ENCODE peak calls at places on chromosomes 16 and 17, in six cellular contexts. G is BJ, L is PC-9, V is body of pancreas, U is AG10803, W is prostate gland. S is an unnamed sample.

GRCh38 chr17:20270336-20270735 is 197.0 kb downstream of the LGALS9B start:
- DNase-seq in U (no peak), W (no peak), G (no peak), L (no peak), V (no peak), S (no peak)

GRCh38 chr16:7405166-7405565 is 72.5 kb downstream of the RBFOX1 start:
- DNase-seq in V (peak; percentile 46), L (peak; percentile 6), W (no peak), U (peak; percentile 4), G (no peak), S (no peak)

GRCh38 chr16:47204736-47205499 is 61.2 kb upstream of the NETO2 start:
- DNase-seq in V (no peak), W (no peak), L (no peak), G (no peak), U (no peak), S (no peak)

GRCh38 chr17:73292031-73292531 is 19.7 kb downstream of the CDC42EP4 start:
- DNase-seq in W (no peak), U (peak; percentile 58), L (peak; percentile 55), G (no peak), V (peak; percentile 60), S (no peak)

GRCh38 chr17:61704935-61705449 is 114.0 kb upstream of the NACA2 start:
- DNase-seq in V (no peak), W (no peak), L (no peak), G (no peak), U (no peak), S (no peak)

GRCh38 chr16:22683730-22684280 is 130.2 kb upstream of the HS3ST2 start:
- DNase-seq in U (no peak), L (no peak), G (no peak), V (no peak), W (no peak), S (no peak)

GRCh38 chr17:73192219-73192893 is 499 bp upstream of the COG1 start:
- DNase-seq in G (no peak), V (peak; percentile 53), L (peak; percentile 65), W (peak; percentile 43), U (peak; percentile 74), S (no peak)

GRCh38 chr17:17523714-17524075 is 27.5 kb upstream of the RASD1 start:
- DNase-seq in W (no peak), V (no peak), G (no peak), U (no peak), L (no peak), S (no peak)

GRCh38 chr17:79841369-79842135 is 2.3 kb upstream of the CBX4 start:
- DNase-seq in W (no peak), G (no peak), V (no peak), U (no peak), L (no peak), S (no peak)

GRCh38 chr16:56355221-56355620 is 70.1 kb downstream of the AMFR start:
- DNase-seq in G (no peak), W (no peak), U (no peak), V (no peak), L (no peak), S (no peak)

GRCh38 chr16:58815188-58815888 is 81.2 kb upstream of the GOT2 start:
- DNase-seq in V (no peak), U (no peak), W (no peak), G (no peak), L (no peak), S (no peak)

GRCh38 chr17:78673395-78673794 is 96.2 kb upstream of the DNAH17 start:
- DNase-seq in U (no peak), G (no peak), W (no peak), V (no peak), L (no peak), S (no peak)

GRCh38 chr16:57810197-57811024 is 8.1 kb upstream of the KIFC3 start:
- DNase-seq in W (peak; percentile 56), G (peak; percentile 57), V (peak; percentile 94), L (peak; percentile 91), U (peak; percentile 84), S (no peak)

GRCh38 chr17:46044286-46044928 is 45.4 kb downstream of the STH start:
- DNase-seq in G (peak; percentile 54), U (peak; percentile 92), L (peak; percentile 55), W (peak; percentile 92), V (peak; percentile 92), S (peak; percentile 82)

GRCh38 chr17:80028030-80028429 is 7.6 kb downstream of the TBC1D16 start:
- DNase-seq in U (no peak), W (no peak), V (peak; percentile 72), G (no peak), L (no peak), S (no peak)

GRCh38 chr17:69762359-69762758 is 312.7 kb upstream of the KCNJ16 start:
- DNase-seq in L (no peak), V (no peak), W (no peak), G (no peak), U (peak; percentile 64), S (no peak)

GRCh38 chr16:84720180-84720579 is 20.4 kb downstream of the USP10 start:
- DNase-seq in G (no peak), V (peak; percentile 21), W (no peak), L (no peak), U (peak; percentile 77), S (peak; percentile 32)

DNA sequence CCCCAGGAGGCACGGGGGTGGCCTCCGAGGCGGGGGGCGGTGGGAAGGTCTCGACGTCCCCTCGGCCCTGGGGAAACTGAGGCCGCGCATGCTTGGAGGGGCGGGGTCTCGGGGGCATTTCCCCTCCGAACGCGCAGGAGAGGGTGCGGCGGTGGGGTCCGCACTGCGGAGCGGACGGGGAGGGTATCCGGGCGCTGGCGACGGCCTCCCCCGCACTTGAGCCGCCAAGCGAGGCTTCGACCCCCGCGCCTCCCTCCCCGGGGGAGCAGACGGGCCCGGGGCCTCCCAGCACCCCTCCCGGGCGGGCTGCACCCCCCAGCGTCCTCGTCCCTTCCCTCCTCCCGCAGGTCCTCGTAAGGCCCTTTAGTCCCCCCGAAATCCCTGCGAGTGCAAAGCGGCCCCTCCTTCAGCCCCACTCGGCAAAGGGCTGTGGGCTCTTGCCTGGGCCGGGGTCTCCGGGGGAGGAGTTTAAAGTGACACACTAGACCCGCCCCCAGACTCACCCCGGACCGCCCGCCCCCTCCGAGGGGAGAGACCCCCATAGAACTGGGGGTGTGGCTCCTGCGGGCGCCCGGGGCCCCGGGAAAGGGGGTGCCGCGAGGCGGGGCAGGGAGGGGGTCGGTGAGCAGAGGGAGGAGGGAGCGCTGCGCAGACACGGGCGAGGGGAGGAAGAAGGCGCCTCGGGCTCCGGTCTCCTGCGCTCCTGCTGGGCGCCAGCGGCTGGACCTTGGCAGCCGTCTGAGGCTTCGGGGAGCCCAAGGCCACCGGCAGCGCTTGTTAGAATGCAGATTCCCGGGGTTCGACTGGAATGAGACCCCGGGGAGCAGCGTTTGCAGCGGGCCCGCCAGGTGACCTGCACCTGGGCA is 642 bp downstream of the BAIAP3 start:
- DNase-seq in W (no peak), V (no peak), L (no peak), G (no peak), U (no peak), S (no peak)
- H3K4me3 ChIP-seq in W (peak overlapping the region; percentile 49), V (no peak overlapping the region), L (peak overlapping the region; percentile 49), G (peak overlapping the region; percentile 24), U (no peak overlapping the region), S (no peak overlapping the region)

DNA sequence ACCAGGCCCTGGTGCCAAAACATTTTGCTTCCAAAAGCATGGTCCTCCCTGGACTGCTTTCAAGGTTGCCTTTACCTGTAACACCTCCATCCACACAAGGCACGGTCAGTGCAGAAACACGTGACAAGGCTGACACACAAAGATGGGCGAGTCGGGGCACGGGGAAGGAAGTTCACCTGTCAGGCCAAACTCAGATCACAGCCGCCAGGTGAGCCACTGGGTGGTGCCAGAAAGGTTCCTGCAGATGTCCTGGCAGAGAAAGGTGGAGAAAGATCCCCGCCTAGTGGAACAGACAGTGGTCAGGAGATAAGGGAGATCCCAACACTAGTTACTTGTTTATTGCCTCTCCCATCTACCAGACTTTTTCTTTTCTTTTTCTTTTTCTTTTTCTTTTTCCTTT is 155.3 kb downstream of the AIPL1 start:
- DNase-seq in U (no peak), V (peak; percentile 24), L (peak; percentile 37), G (no peak), W (peak; percentile 33), S (no peak)
- TF ChIP-seq CTCF in U (no peak), V (no peak), L (peak; percentile 50), G (no peak), W (peak; percentile 38), S (no peak)

DNA sequence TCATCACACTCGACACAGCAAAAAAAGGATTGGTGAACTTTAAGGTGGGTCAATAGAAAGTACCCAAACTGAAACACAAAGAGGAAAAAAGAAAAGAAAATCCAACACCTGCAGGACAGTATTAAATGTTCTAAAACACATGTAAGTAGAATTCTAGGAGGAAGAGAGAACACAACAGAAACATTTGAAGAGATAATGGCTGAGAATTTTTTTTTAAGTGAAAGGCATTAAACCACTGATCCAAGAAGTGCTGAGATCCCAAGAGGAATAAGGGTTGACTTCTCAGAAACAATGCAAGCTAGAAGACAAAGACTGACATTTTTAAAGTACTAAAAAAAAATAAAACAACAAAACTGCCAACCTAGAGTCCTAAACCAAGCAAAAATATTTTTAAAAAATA is 31.6 kb downstream of the VPS53 start:
- DNase-seq in G (no peak), W (no peak), L (no peak), U (no peak), V (no peak), S (no peak)
- H3K4me3 ChIP-seq in G (no peak overlapping the region), W (no peak overlapping the region), L (no peak overlapping the region), U (no peak overlapping the region), V (no peak overlapping the region), S (no peak overlapping the region)

DNA sequence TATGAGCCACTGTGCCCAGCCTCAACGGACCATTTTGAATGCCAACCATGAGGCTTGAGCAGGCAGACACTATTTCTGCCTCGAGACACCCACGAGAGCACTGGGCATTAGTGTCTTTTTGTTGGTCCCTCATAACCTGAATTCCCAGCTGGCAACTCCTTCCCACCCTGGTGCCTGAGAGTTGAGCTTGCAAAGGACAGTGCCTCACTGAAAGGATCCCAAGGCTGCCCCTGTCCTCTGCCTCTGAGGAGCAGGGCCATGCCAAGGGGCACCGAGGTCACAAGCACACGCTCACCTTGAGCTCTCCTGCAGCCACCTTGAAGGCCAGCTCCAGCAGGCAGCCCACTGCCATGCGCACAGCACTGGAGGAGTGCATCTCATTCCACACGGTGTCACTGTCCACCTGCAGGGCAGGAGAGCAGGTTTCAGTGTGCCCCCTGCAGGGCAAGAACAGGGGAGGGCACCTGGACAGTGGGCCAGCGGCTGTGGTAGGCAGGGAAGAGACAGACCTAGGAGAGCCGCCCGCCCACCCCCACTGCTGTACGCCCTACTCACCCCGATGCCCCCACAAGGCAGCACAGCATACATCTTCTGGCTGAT is 12.8 kb downstream of the G6PC3 start:
- DNase-seq in G (no peak), U (no peak), L (peak; percentile 63), W (no peak), V (no peak), S (no peak)
- TF ChIP-seq CTCF in G (no peak), U (peak; percentile 22), L (peak; percentile 71), W (no peak), V (no peak), S (peak; percentile 13)

GRCh38 chr17:13465678-13466077 is 136.1 kb downstream of the HS3ST3A1 start:
- DNase-seq in W (no peak), L (no peak), V (no peak), G (no peak), U (no peak), S (no peak)

GRCh38 chr17:13462161-13462560 is 139.6 kb downstream of the HS3ST3A1 start:
- DNase-seq in W (no peak), L (no peak), U (peak; percentile 50), V (no peak), G (peak; percentile 40), S (peak; percentile 46)

GRCh38 chr17:13460646-13461045 is 141.1 kb downstream of the HS3ST3A1 start:
- DNase-seq in V (no peak), L (no peak), W (no peak), G (no peak), U (peak; percentile 12), S (no peak)

GRCh38 chr17:13462673-13463124 is 139.0 kb downstream of the HS3ST3A1 start:
- DNase-seq in V (no peak), G (no peak), L (no peak), U (no peak), W (no peak), S (no peak)
- H3K4me3 ChIP-seq in V (no peak overlapping the region), G (no peak overlapping the region), L (no peak overlapping the region), U (no peak overlapping the region), W (no peak overlapping the region), S (no peak overlapping the region)

S was measured in HFF-Myc.